ENCODE peak calls at places on chromosome X, in four cellular contexts. C is thyroid gland, Q is testis, S is fibroblast of lung. W is an unnamed sample.
A peak's percentile ranks its signal among the peaks of the same experiment; 100 is the strongest.

GRCh38 chrX:13774696-13775095 is 40.1 kb downstream of the OFD1 start:
- DNase-seq in Q (no peak), C (no peak), S (no peak), W (no peak)

GRCh38 chrX:40736170-40736505 is 796 bp upstream of the MED14 start:
- DNase-seq in C (no peak), S (no peak), Q (no peak), W (no peak)

GRCh38 chrX:69987691-69988090 is 62.0 kb downstream of the AWAT2 start:
- DNase-seq in S (no peak), C (no peak), Q (no peak), W (no peak)

GRCh38 chrX:107711521-107712041 is 64.0 kb downstream of the TSC22D3 start:
- DNase-seq in Q (no peak), S (no peak), C (no peak), W (no peak)

GRCh38 chrX:139832728-139833309 is 100.0 kb downstream of the ATP11C start:
- DNase-seq in C (no peak), Q (no peak), S (no peak), W (no peak)

GRCh38 chrX:68830486-68831404 is 1.9 kb downstream of the EFNB1 start:
- DNase-seq in Q (no peak), S (no peak), C (peak; percentile 14), W (peak; percentile 25)

GRCh38 chrX:113644426-113644825 is 803.8 kb upstream of the AMOT start:
- DNase-seq in Q (no peak), S (no peak), C (no peak), W (peak; percentile 7)

GRCh38 chrX:69238153-69238959 is 73.1 kb upstream of the PJA1 start:
- DNase-seq in C (peak; percentile 91), Q (no peak), S (no peak), W (no peak)

GRCh38 chrX:106959897-106960296 is 39.7 kb downstream of the CLDN2 start:
- DNase-seq in C (no peak), Q (no peak), S (peak; percentile 33), W (peak; percentile 69)

GRCh38 chrX:102517331-102517730 is 792 bp upstream of the TMSB15A start:
- DNase-seq in C (no peak), Q (no peak), S (peak; percentile 46), W (peak; percentile 28)

GRCh38 chrX:138127314-138127713 is 561.4 kb downstream of the ZIC3 start:
- DNase-seq in S (peak; percentile 2), C (no peak), Q (no peak), W (no peak)

GRCh38 chrX:152817082-152817744 is 13.3 kb downstream of the CETN2 start:
- DNase-seq in C (peak; percentile 22), Q (peak; percentile 37), S (peak; percentile 50), W (peak; percentile 59)

GRCh38 chrX:45747905-45748304 is 547.2 kb upstream of the DIPK2B start:
- DNase-seq in S (no peak), C (peak; percentile 46), Q (no peak), W (no peak)
- H3K4me1 ChIP-seq in S (peaks cover 13% of the 10 kb centered on the region), C (peaks cover 35% of the 10 kb centered on the region), Q (no peaks in the 10 kb centered on the region), W (peaks cover 31% of the 10 kb centered on the region)

DNA sequence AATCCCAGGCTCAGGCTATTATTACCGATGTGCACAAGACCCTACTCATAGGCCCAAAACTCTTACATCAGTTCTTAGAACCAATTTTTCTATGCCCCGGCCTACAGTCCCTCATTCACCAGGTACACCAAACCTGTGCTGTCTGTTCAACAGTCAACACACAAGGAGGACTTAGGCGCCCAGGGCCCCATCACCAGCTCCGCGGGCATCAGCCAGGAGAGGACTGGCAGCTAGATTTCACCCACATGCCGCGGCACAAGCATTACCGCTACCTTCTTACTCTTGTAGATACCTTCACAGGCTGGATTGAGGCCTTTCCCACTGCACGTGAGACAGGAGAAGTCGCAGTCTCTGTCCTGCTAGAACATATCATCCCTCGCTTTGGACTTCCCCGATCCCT is 962.5 kb downstream of the RPA4 start:
- DNase-seq in Q (no peak), C (no peak), S (no peak), W (no peak)
- H3K9me3 ChIP-seq in Q (no peaks in the 10 kb centered on the region), C (no peaks in the 10 kb centered on the region), S (no peaks in the 10 kb centered on the region), W (no peaks in the 10 kb centered on the region)

GRCh38 chrX:2692221-2693122 is 1.4 kb downstream of the CD99 start:
- DNase-seq in S (peak; percentile 63), Q (peak; percentile 63), C (peak; percentile 15), W (peak; percentile 66)

GRCh38 chrX:2689773-2690666 is 1.1 kb upstream of the CD99 start:
- DNase-seq in Q (no peak), S (no peak), C (peak; percentile 38), W (no peak)

GRCh38 chrX:2693123-2693438 is 2.0 kb downstream of the CD99 start:
- DNase-seq in C (no peak), S (no peak), Q (no peak), W (no peak)

GRCh38 chrX:2690856-2691542 is at the start of gene CD99:
- DNase-seq in S (peak; percentile 87), Q (peak; percentile 96), C (peak; percentile 93), W (peak; percentile 92)

GRCh38 chrX:2691543-2692220 is 587 bp downstream of the CD99 start:
- DNase-seq in Q (peak; percentile 72), S (peak; percentile 61), C (peak; percentile 59), W (peak; percentile 76)
- H3K4me3 ChIP-seq in Q (peak overlapping the region; percentile 98), S (peak overlapping the region; percentile 80), C (peak overlapping the region; percentile 68), W (peak overlapping the region; percentile 89)

GRCh38 chrX:136046295-136046894 is 61.2 kb downstream of the SLC9A6 start:
- DNase-seq in Q (no peak), S (peak; percentile 61), C (no peak), W (no peak)

GRCh38 chrX:136048446-136048845 is 63.2 kb downstream of the SLC9A6 start:
- DNase-seq in Q (no peak), C (no peak), S (peak; percentile 36), W (peak; percentile 53)

GRCh38 chrX:136047001-136047642 is 61.9 kb downstream of the SLC9A6 start:
- DNase-seq in Q (no peak), S (peak; percentile 57), C (no peak), W (peak; percentile 42)

GRCh38 chrX:136049608-136050007 is 64.4 kb downstream of the SLC9A6 start:
- DNase-seq in Q (no peak), S (no peak), C (no peak), W (no peak)

GRCh38 chrX:136047969-136048368 is 62.7 kb downstream of the SLC9A6 start:
- DNase-seq in C (no peak), Q (no peak), S (peak; percentile 43), W (peak; percentile 61)
- H3K4me1 ChIP-seq in C (peaks cover 18% of the 10 kb centered on the region), Q (no peaks in the 10 kb centered on the region), S (peaks cover 3% of the 10 kb centered on the region), W (peaks cover 19% of the 10 kb centered on the region)

DNA sequence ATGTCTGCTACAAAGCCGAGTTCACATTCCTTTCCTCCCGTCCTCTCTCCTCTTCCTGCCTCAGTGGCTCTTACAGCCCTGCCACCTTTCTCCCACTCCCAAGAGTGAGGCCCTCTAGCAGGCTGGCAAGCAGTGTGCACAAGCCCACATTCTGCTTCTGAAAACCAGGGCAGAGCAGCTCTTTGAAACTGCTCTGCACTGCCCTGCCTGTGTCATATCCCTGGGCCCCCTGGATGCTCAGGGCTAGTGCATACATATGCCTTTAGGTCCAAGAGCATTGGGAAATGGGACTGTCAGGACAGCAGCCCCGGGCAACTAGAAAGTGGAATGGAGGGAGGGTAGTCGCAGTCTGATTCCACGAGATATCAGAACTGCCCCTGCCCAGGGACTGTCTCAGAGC is 42.4 kb downstream of the CNGA2 start:
- DNase-seq in Q (no peak), C (no peak), S (no peak), W (no peak)
- H3K9me3 ChIP-seq in Q (no peaks in the 10 kb centered on the region), C (no peaks in the 10 kb centered on the region), S (no peaks in the 10 kb centered on the region), W (peaks cover 11% of the 10 kb centered on the region)

GRCh38 chrX:129931411-129932136 is 25.6 kb downstream of the UTP14A start:
- DNase-seq in C (peak; percentile 91), Q (peak; percentile 93), S (peak; percentile 95), W (peak; percentile 93)

GRCh38 chrX:129934461-129934860 is 28.5 kb downstream of the UTP14A start:
- DNase-seq in Q (peak; percentile 57), C (no peak), S (no peak), W (no peak)

GRCh38 chrX:129932137-129932791 is 26.3 kb downstream of the UTP14A start:
- DNase-seq in C (peak; percentile 90), S (peak; percentile 92), Q (peak; percentile 92), W (peak; percentile 86)

GRCh38 chrX:129933700-129934099 is 27.7 kb downstream of the UTP14A start:
- DNase-seq in Q (no peak), C (no peak), S (no peak), W (no peak)

DNA sequence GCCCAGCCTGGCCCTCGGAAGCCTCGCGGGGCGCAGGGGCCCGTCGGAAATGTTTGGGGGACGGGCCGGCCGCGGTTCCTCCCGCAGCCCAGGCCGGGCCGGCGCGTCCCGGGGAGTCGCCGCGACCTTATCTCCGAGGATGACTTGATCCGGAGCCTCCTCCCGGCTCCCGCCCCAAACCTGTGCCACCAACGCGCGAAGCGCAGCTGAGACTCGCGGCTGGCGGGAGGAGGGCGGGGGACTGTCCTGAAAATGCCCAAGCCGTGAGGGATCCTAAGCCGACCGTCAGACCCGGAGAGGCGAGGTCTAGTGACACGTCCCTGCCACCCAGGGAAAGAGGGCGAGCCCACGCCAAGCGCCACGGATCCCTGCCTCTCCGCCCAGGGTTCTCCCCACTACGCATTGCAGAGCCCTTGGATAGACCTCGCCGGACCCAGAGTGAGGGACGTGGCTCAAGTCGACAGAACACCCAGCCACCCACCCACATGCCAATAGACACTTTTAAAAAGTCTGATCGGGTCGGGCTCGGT is 26.9 kb downstream of the UTP14A start:
- DNase-seq in C (peak; percentile 35), S (no peak), Q (peak; percentile 28), W (peak; percentile 32)
- H3K4me3 ChIP-seq in C (peak overlapping the region; percentile 19), S (peak overlapping the region; percentile 26), Q (peak overlapping the region; percentile 53), W (peak overlapping the region; percentile 59)

W was measured in adipocyte.